ENCODE peak calls at places on chromosome 1, in six cellular contexts. P is stimulated activated CD4-positive, alpha-beta T cell treated with anti-CD3 and anti-CD28 coated beads, Interleukin-12 subunit alpha, Interleukin-12 subunit beta, amount 100 ng/mL, for 48 hours; H is GM10248; A is endothelial cell; G is Caki2; D is fibroblast of lung. E is an unnamed sample.

GRCh38 chr1:165842363-165843129 is 15.1 kb downstream of the UCK2 start:
- DNase-seq in P (no peak), H (no peak), A (no peak), G (no peak), D (peak; percentile 47), E (no peak)

GRCh38 chr1:32780005-32780404 is 37.2 kb downstream of the YARS1 start:
- DNase-seq in P (no peak), H (no peak), A (no peak), G (no peak), D (no peak), E (no peak)

GRCh38 chr1:11053758-11054137 is 6.1 kb downstream of the SRM start:
- DNase-seq in P (no peak), H (no peak), A (peak; percentile 52), G (peak; percentile 19), D (no peak), E (no peak)

GRCh38 chr1:166888710-166889109 is 12.6 kb upstream of the TADA1 start:
- DNase-seq in P (no peak), H (no peak), A (no peak), G (no peak), D (no peak), E (peak; percentile 33)

GRCh38 chr1:153962088-153963029 is 978 bp downstream of the SLC39A1 start:
- DNase-seq in P (no peak), H (no peak), A (no peak), G (peak; percentile 55), D (peak; percentile 56), E (no peak)

GRCh38 chr1:206771353-206771722 is 765 bp downstream of the IL19 start:
- DNase-seq in P (no peak), H (no peak), A (no peak), G (no peak), D (no peak), E (no peak)

GRCh38 chr1:25220666-25221065 is 11.6 kb downstream of the SYF2 start:
- DNase-seq in P (no peak), H (no peak), A (no peak), G (no peak), D (no peak), E (no peak)

GRCh38 chr1:201511925-201512539 is 5.1 kb upstream of the CSRP1 start:
- DNase-seq in P (no peak), H (peak; percentile 65), A (peak; percentile 42), G (no peak), D (no peak), E (no peak)

GRCh38 chr1:83011270-83011669 is 987.7 kb downstream of the TTLL7 start:
- DNase-seq in P (no peak), H (no peak), A (no peak), G (no peak), D (no peak), E (no peak)

GRCh38 chr1:168803696-168804510 is 74.9 kb upstream of the DPT start:
- DNase-seq in P (no peak), H (no peak), A (peak; percentile 5), G (no peak), D (no peak), E (peak; percentile 45)

GRCh38 chr1:200670215-200671118 is 760 bp upstream of the DDX59 start:
- DNase-seq in P (peak; percentile 8), H (no peak), A (no peak), G (no peak), D (peak; percentile 78), E (peak; percentile 73)

GRCh38 chr1:95238304-95238703 is 4.3 kb downstream of the RWDD3 start:
- DNase-seq in P (no peak), H (no peak), A (no peak), G (no peak), D (no peak), E (no peak)

E was measured in NCI-H2227 treated with DMSO at 0.1 percent for 48 hours.